ENCODE peak calls at places on chromosome 22, in four cellular contexts. T is uterus, B is GM23338, N is Calu3. A is an unnamed sample.
A peak's percentile ranks its signal among the peaks of the same experiment; 100 is the strongest.

GRCh38 chr22:39384750-39385480 is 14.7 kb upstream of the TAB1 start:
- DNase-seq in N (peak; percentile 37), B (peak; percentile 87), T (no peak), A (no peak)

GRCh38 chr22:26477341-26477731 is 6.2 kb downstream of the HPS4 start:
- DNase-seq in T (no peak), B (no peak), N (no peak), A (no peak)

GRCh38 chr22:22520020-22520656 is at the start of gene ZNF280A:
- DNase-seq in T (no peak), B (peak; percentile 38), N (no peak), A (no peak)

GRCh38 chr22:37428649-37429586 is 1.6 kb upstream of the ELFN2 start:
- DNase-seq in B (peak; percentile 92), N (peak; percentile 65), T (no peak), A (no peak)

GRCh38 chr22:41003041-41003440 is 51.9 kb downstream of the RBX1 start:
- DNase-seq in T (no peak), B (peak; percentile 24), N (peak; percentile 74), A (no peak)

GRCh38 chr22:49992921-49993648 is 19.5 kb downstream of the IL17REL start:
- DNase-seq in N (peak; percentile 78), T (no peak), B (peak; percentile 78), A (no peak)

GRCh38 chr22:40519284-40519947 is 117.1 kb downstream of the MRTFA start:
- DNase-seq in T (no peak), B (no peak), N (no peak), A (no peak)

GRCh38 chr22:40499187-40499753 is 128.9 kb downstream of the SGSM3 start:
- DNase-seq in T (peak; percentile 78), B (no peak), N (peak; percentile 44), A (peak; percentile 83)

GRCh38 chr22:45503071-45503815 is 560 bp downstream of the FBLN1 start:
- DNase-seq in B (peak; percentile 68), N (no peak), T (no peak), A (no peak)

GRCh38 chr22:36925388-36926290 is 12.2 kb downstream of the CSF2RB start:
- DNase-seq in N (no peak), B (no peak), T (no peak), A (no peak)